ENCODE peak calls at places on chromosomes 11 and 22, in ten cellular contexts. One of them, this sample, is unnamed.

GRCh38 chr22:36411589-36412258 is 24.0 kb upstream of the MYH9 start:
- DNase-seq in activated CD8-positive, alpha-beta memory T cell treated with anti-CD3 and anti-CD28 coated beads for 48 hours: no peak
- DNase-seq in activated T-helper 9 cell treated with anti-CD3 and anti-CD28 coated beads, Interleukin-2, amount 50 U/mL, for 16 hours: peak; percentile 12
- DNase-seq in epithelial cell of proximal tubule: no peak
- DNase-seq in A549: no peak
- DNase-seq in KBM-7: no peak
- DNase-seq in immature natural killer cell: no peak
- DNase-seq in left cardiac atrium: no peak
- DNase-seq in M059J: peak; percentile 38
- DNase-seq in left ventricle myocardium superior: no peak
- DNase-seq in this sample: no peak

GRCh38 chr11:63290285-63290684 is 46.9 kb upstream of the SLC22A25 start:
- DNase-seq in A549: no peak
- DNase-seq in left cardiac atrium: no peak
- DNase-seq in epithelial cell of proximal tubule: no peak
- DNase-seq in KBM-7: no peak
- DNase-seq in M059J: no peak
- DNase-seq in activated T-helper 9 cell treated with anti-CD3 and anti-CD28 coated beads, Interleukin-2, amount 50 U/mL, for 16 hours: no peak
- DNase-seq in immature natural killer cell: no peak
- DNase-seq in activated CD8-positive, alpha-beta memory T cell treated with anti-CD3 and anti-CD28 coated beads for 48 hours: no peak
- DNase-seq in left ventricle myocardium superior: no peak
- DNase-seq in this sample: no peak

GRCh38 chr22:28297504-28297903 is 378.4 kb upstream of the PITPNB start:
- DNase-seq in activated T-helper 9 cell treated with anti-CD3 and anti-CD28 coated beads, Interleukin-2, amount 50 U/mL, for 16 hours: no peak
- DNase-seq in M059J: peak; percentile 46
- DNase-seq in epithelial cell of proximal tubule: no peak
- DNase-seq in left cardiac atrium: no peak
- DNase-seq in activated CD8-positive, alpha-beta memory T cell treated with anti-CD3 and anti-CD28 coated beads for 48 hours: no peak
- DNase-seq in left ventricle myocardium superior: no peak
- DNase-seq in KBM-7: peak; percentile 18
- DNase-seq in A549: no peak
- DNase-seq in immature natural killer cell: peak; percentile 33
- DNase-seq in this sample: no peak

GRCh38 chr22:39530136-39530535 is 2.4 kb downstream of the RPS19BP1 start:
- DNase-seq in activated T-helper 9 cell treated with anti-CD3 and anti-CD28 coated beads, Interleukin-2, amount 50 U/mL, for 16 hours: no peak
- DNase-seq in left cardiac atrium: no peak
- DNase-seq in left ventricle myocardium superior: no peak
- DNase-seq in KBM-7: no peak
- DNase-seq in activated CD8-positive, alpha-beta memory T cell treated with anti-CD3 and anti-CD28 coated beads for 48 hours: no peak
- DNase-seq in M059J: no peak
- DNase-seq in epithelial cell of proximal tubule: no peak
- DNase-seq in A549: no peak
- DNase-seq in immature natural killer cell: no peak
- DNase-seq in this sample: no peak

GRCh38 chr11:96817488-96817887 is 427.7 kb downstream of the JRKL start:
- DNase-seq in A549: no peak
- DNase-seq in activated T-helper 9 cell treated with anti-CD3 and anti-CD28 coated beads, Interleukin-2, amount 50 U/mL, for 16 hours: no peak
- DNase-seq in epithelial cell of proximal tubule: no peak
- DNase-seq in left cardiac atrium: no peak
- DNase-seq in KBM-7: no peak
- DNase-seq in M059J: peak; percentile 73
- DNase-seq in activated CD8-positive, alpha-beta memory T cell treated with anti-CD3 and anti-CD28 coated beads for 48 hours: no peak
- DNase-seq in left ventricle myocardium superior: no peak
- DNase-seq in immature natural killer cell: no peak
- DNase-seq in this sample: no peak

GRCh38 chr22:46079093-46079860 is 71.0 kb upstream of the PPARA start:
- DNase-seq in M059J: peak; percentile 64
- DNase-seq in activated T-helper 9 cell treated with anti-CD3 and anti-CD28 coated beads, Interleukin-2, amount 50 U/mL, for 16 hours: no peak
- DNase-seq in epithelial cell of proximal tubule: no peak
- DNase-seq in left ventricle myocardium superior: peak; percentile 35
- DNase-seq in left cardiac atrium: peak; percentile 37
- DNase-seq in A549: no peak
- DNase-seq in immature natural killer cell: no peak
- DNase-seq in KBM-7: no peak
- DNase-seq in activated CD8-positive, alpha-beta memory T cell treated with anti-CD3 and anti-CD28 coated beads for 48 hours: no peak
- DNase-seq in this sample: no peak

GRCh38 chr22:31897842-31898241 is 46.5 kb upstream of the YWHAH start:
- DNase-seq in A549: no peak
- DNase-seq in activated T-helper 9 cell treated with anti-CD3 and anti-CD28 coated beads, Interleukin-2, amount 50 U/mL, for 16 hours: no peak
- DNase-seq in activated CD8-positive, alpha-beta memory T cell treated with anti-CD3 and anti-CD28 coated beads for 48 hours: no peak
- DNase-seq in left cardiac atrium: no peak
- DNase-seq in epithelial cell of proximal tubule: no peak
- DNase-seq in immature natural killer cell: no peak
- DNase-seq in KBM-7: no peak
- DNase-seq in M059J: no peak
- DNase-seq in left ventricle myocardium superior: no peak
- DNase-seq in this sample: no peak

GRCh38 chr11:11569936-11570491 is 51.8 kb downstream of the GALNT18 start:
- DNase-seq in A549: no peak
- DNase-seq in epithelial cell of proximal tubule: no peak
- DNase-seq in M059J: peak; percentile 34
- DNase-seq in left ventricle myocardium superior: peak; percentile 74
- DNase-seq in immature natural killer cell: no peak
- DNase-seq in activated CD8-positive, alpha-beta memory T cell treated with anti-CD3 and anti-CD28 coated beads for 48 hours: no peak
- DNase-seq in activated T-helper 9 cell treated with anti-CD3 and anti-CD28 coated beads, Interleukin-2, amount 50 U/mL, for 16 hours: no peak
- DNase-seq in KBM-7: peak; percentile 12
- DNase-seq in left cardiac atrium: peak; percentile 82
- DNase-seq in this sample: no peak

GRCh38 chr22:48717883-48718817 is 1109.5 kb downstream of the BRD1 start:
- DNase-seq in KBM-7: no peak
- DNase-seq in left cardiac atrium: no peak
- DNase-seq in epithelial cell of proximal tubule: no peak
- DNase-seq in activated T-helper 9 cell treated with anti-CD3 and anti-CD28 coated beads, Interleukin-2, amount 50 U/mL, for 16 hours: no peak
- DNase-seq in activated CD8-positive, alpha-beta memory T cell treated with anti-CD3 and anti-CD28 coated beads for 48 hours: no peak
- DNase-seq in A549: no peak
- DNase-seq in immature natural killer cell: peak; percentile 4
- DNase-seq in left ventricle myocardium superior: no peak
- DNase-seq in M059J: no peak
- DNase-seq in this sample: no peak

GRCh38 chr11:78070606-78071005 is 6.9 kb downstream of the THRSP start:
- DNase-seq in activated T-helper 9 cell treated with anti-CD3 and anti-CD28 coated beads, Interleukin-2, amount 50 U/mL, for 16 hours: no peak
- DNase-seq in KBM-7: no peak
- DNase-seq in left cardiac atrium: no peak
- DNase-seq in A549: no peak
- DNase-seq in immature natural killer cell: no peak
- DNase-seq in M059J: peak; percentile 60
- DNase-seq in activated CD8-positive, alpha-beta memory T cell treated with anti-CD3 and anti-CD28 coated beads for 48 hours: no peak
- DNase-seq in epithelial cell of proximal tubule: no peak
- DNase-seq in left ventricle myocardium superior: no peak
- DNase-seq in this sample: no peak

GRCh38 chr11:100918551-100919500 is 210.8 kb downstream of the PGR start:
- DNase-seq in epithelial cell of proximal tubule: no peak
- DNase-seq in left cardiac atrium: no peak
- DNase-seq in A549: peak; percentile 36
- DNase-seq in activated CD8-positive, alpha-beta memory T cell treated with anti-CD3 and anti-CD28 coated beads for 48 hours: no peak
- DNase-seq in left ventricle myocardium superior: no peak
- DNase-seq in immature natural killer cell: no peak
- DNase-seq in activated T-helper 9 cell treated with anti-CD3 and anti-CD28 coated beads, Interleukin-2, amount 50 U/mL, for 16 hours: no peak
- DNase-seq in M059J: peak; percentile 83
- DNase-seq in KBM-7: no peak
- DNase-seq in this sample: no peak

GRCh38 chr11:32437406-32438345 is 2.3 kb upstream of the WT1 start:
- DNase-seq in left ventricle myocardium superior: no peak
- DNase-seq in left cardiac atrium: no peak
- DNase-seq in A549: no peak
- DNase-seq in epithelial cell of proximal tubule: no peak
- DNase-seq in immature natural killer cell: no peak
- DNase-seq in KBM-7: no peak
- DNase-seq in activated CD8-positive, alpha-beta memory T cell treated with anti-CD3 and anti-CD28 coated beads for 48 hours: no peak
- DNase-seq in activated T-helper 9 cell treated with anti-CD3 and anti-CD28 coated beads, Interleukin-2, amount 50 U/mL, for 16 hours: no peak
- DNase-seq in M059J: no peak
- DNase-seq in this sample: no peak

GRCh38 chr11:35747638-35748037 is 85.1 kb downstream of the TRIM44 start:
- DNase-seq in KBM-7: no peak
- DNase-seq in left cardiac atrium: no peak
- DNase-seq in immature natural killer cell: no peak
- DNase-seq in A549: no peak
- DNase-seq in M059J: no peak
- DNase-seq in activated CD8-positive, alpha-beta memory T cell treated with anti-CD3 and anti-CD28 coated beads for 48 hours: no peak
- DNase-seq in epithelial cell of proximal tubule: no peak
- DNase-seq in activated T-helper 9 cell treated with anti-CD3 and anti-CD28 coated beads, Interleukin-2, amount 50 U/mL, for 16 hours: no peak
- DNase-seq in left ventricle myocardium superior: no peak
- DNase-seq in this sample: no peak

GRCh38 chr11:12066799-12067508 is 43.4 kb upstream of the MICAL2 start:
- DNase-seq in epithelial cell of proximal tubule: no peak
- DNase-seq in activated CD8-positive, alpha-beta memory T cell treated with anti-CD3 and anti-CD28 coated beads for 48 hours: no peak
- DNase-seq in KBM-7: peak; percentile 80
- DNase-seq in M059J: peak; percentile 86
- DNase-seq in immature natural killer cell: no peak
- DNase-seq in A549: peak; percentile 93
- DNase-seq in activated T-helper 9 cell treated with anti-CD3 and anti-CD28 coated beads, Interleukin-2, amount 50 U/mL, for 16 hours: no peak
- DNase-seq in left cardiac atrium: no peak
- DNase-seq in left ventricle myocardium superior: no peak
- DNase-seq in this sample: no peak

GRCh38 chr11:2699185-2699530 is 636 bp downstream of the KCNQ1OT1 start:
- DNase-seq in activated CD8-positive, alpha-beta memory T cell treated with anti-CD3 and anti-CD28 coated beads for 48 hours: no peak
- DNase-seq in activated T-helper 9 cell treated with anti-CD3 and anti-CD28 coated beads, Interleukin-2, amount 50 U/mL, for 16 hours: no peak
- DNase-seq in M059J: peak; percentile 48
- DNase-seq in A549: peak; percentile 12
- DNase-seq in epithelial cell of proximal tubule: no peak
- DNase-seq in left cardiac atrium: peak; percentile 29
- DNase-seq in left ventricle myocardium superior: peak; percentile 49
- DNase-seq in KBM-7: no peak
- DNase-seq in immature natural killer cell: no peak
- DNase-seq in this sample: no peak

GRCh38 chr11:100680070-100680469 is 7.0 kb upstream of the ARHGAP42 start:
- DNase-seq in epithelial cell of proximal tubule: no peak
- DNase-seq in left cardiac atrium: no peak
- DNase-seq in left ventricle myocardium superior: no peak
- DNase-seq in activated T-helper 9 cell treated with anti-CD3 and anti-CD28 coated beads, Interleukin-2, amount 50 U/mL, for 16 hours: no peak
- DNase-seq in M059J: no peak
- DNase-seq in A549: no peak
- DNase-seq in KBM-7: no peak
- DNase-seq in immature natural killer cell: no peak
- DNase-seq in activated CD8-positive, alpha-beta memory T cell treated with anti-CD3 and anti-CD28 coated beads for 48 hours: no peak
- DNase-seq in this sample: no peak

GRCh38 chr11:90294091-90294490 is 71.2 kb upstream of the CHORDC1 start:
- DNase-seq in activated T-helper 9 cell treated with anti-CD3 and anti-CD28 coated beads, Interleukin-2, amount 50 U/mL, for 16 hours: no peak
- DNase-seq in M059J: no peak
- DNase-seq in activated CD8-positive, alpha-beta memory T cell treated with anti-CD3 and anti-CD28 coated beads for 48 hours: no peak
- DNase-seq in left cardiac atrium: no peak
- DNase-seq in KBM-7: no peak
- DNase-seq in epithelial cell of proximal tubule: no peak
- DNase-seq in left ventricle myocardium superior: no peak
- DNase-seq in immature natural killer cell: no peak
- DNase-seq in A549: no peak
- DNase-seq in this sample: no peak

GRCh38 chr22:44522526-44523170 is 24.6 kb upstream of the RTL6 start:
- DNase-seq in immature natural killer cell: no peak
- DNase-seq in epithelial cell of proximal tubule: no peak
- DNase-seq in left cardiac atrium: no peak
- DNase-seq in activated CD8-positive, alpha-beta memory T cell treated with anti-CD3 and anti-CD28 coated beads for 48 hours: no peak
- DNase-seq in M059J: no peak
- DNase-seq in activated T-helper 9 cell treated with anti-CD3 and anti-CD28 coated beads, Interleukin-2, amount 50 U/mL, for 16 hours: no peak
- DNase-seq in KBM-7: no peak
- DNase-seq in A549: no peak
- DNase-seq in left ventricle myocardium superior: no peak
- DNase-seq in this sample: no peak

GRCh38 chr11:1773711-1774550 is 10.2 kb upstream of the CTSD start:
- DNase-seq in KBM-7: no peak
- DNase-seq in left ventricle myocardium superior: no peak
- DNase-seq in epithelial cell of proximal tubule: no peak
- DNase-seq in activated CD8-positive, alpha-beta memory T cell treated with anti-CD3 and anti-CD28 coated beads for 48 hours: no peak
- DNase-seq in left cardiac atrium: no peak
- DNase-seq in immature natural killer cell: no peak
- DNase-seq in activated T-helper 9 cell treated with anti-CD3 and anti-CD28 coated beads, Interleukin-2, amount 50 U/mL, for 16 hours: no peak
- DNase-seq in A549: no peak
- DNase-seq in M059J: no peak
- DNase-seq in this sample: no peak

GRCh38 chr11:65432686-65433582 is 10.3 kb downstream of the NEAT1 start:
- DNase-seq in A549: peak; percentile 75
- DNase-seq in KBM-7: peak; percentile 66
- DNase-seq in epithelial cell of proximal tubule: no peak
- DNase-seq in immature natural killer cell: peak; percentile 56
- DNase-seq in left ventricle myocardium superior: no peak
- DNase-seq in activated CD8-positive, alpha-beta memory T cell treated with anti-CD3 and anti-CD28 coated beads for 48 hours: no peak
- DNase-seq in M059J: peak; percentile 67
- DNase-seq in left cardiac atrium: no peak
- DNase-seq in activated T-helper 9 cell treated with anti-CD3 and anti-CD28 coated beads, Interleukin-2, amount 50 U/mL, for 16 hours: no peak
- DNase-seq in this sample: no peak

GRCh38 chr11:68609761-68610160 is 74.6 kb upstream of the GAL start:
- DNase-seq in activated CD8-positive, alpha-beta memory T cell treated with anti-CD3 and anti-CD28 coated beads for 48 hours: no peak
- DNase-seq in left ventricle myocardium superior: no peak
- DNase-seq in M059J: no peak
- DNase-seq in immature natural killer cell: no peak
- DNase-seq in KBM-7: no peak
- DNase-seq in left cardiac atrium: no peak
- DNase-seq in epithelial cell of proximal tubule: no peak
- DNase-seq in A549: no peak
- DNase-seq in activated T-helper 9 cell treated with anti-CD3 and anti-CD28 coated beads, Interleukin-2, amount 50 U/mL, for 16 hours: no peak
- DNase-seq in this sample: no peak

GRCh38 chr11:72814831-72815618 is 814 bp downstream of the ATG16L2 start:
- DNase-seq in immature natural killer cell: peak; percentile 58
- DNase-seq in left cardiac atrium: no peak
- DNase-seq in A549: peak; percentile 86
- DNase-seq in activated CD8-positive, alpha-beta memory T cell treated with anti-CD3 and anti-CD28 coated beads for 48 hours: no peak
- DNase-seq in left ventricle myocardium superior: peak; percentile 59
- DNase-seq in activated T-helper 9 cell treated with anti-CD3 and anti-CD28 coated beads, Interleukin-2, amount 50 U/mL, for 16 hours: peak; percentile 29
- DNase-seq in epithelial cell of proximal tubule: no peak
- DNase-seq in KBM-7: peak; percentile 55
- DNase-seq in M059J: peak; percentile 75
- DNase-seq in this sample: no peak

GRCh38 chr11:1323779-1324178 is 14.3 kb upstream of the TOLLIP start:
- DNase-seq in left cardiac atrium: no peak
- DNase-seq in activated CD8-positive, alpha-beta memory T cell treated with anti-CD3 and anti-CD28 coated beads for 48 hours: no peak
- DNase-seq in M059J: no peak
- DNase-seq in epithelial cell of proximal tubule: no peak
- DNase-seq in immature natural killer cell: no peak
- DNase-seq in A549: no peak
- DNase-seq in activated T-helper 9 cell treated with anti-CD3 and anti-CD28 coated beads, Interleukin-2, amount 50 U/mL, for 16 hours: no peak
- DNase-seq in left ventricle myocardium superior: no peak
- DNase-seq in KBM-7: peak; percentile 69
- DNase-seq in this sample: no peak

GRCh38 chr11:94849836-94850235 is 81.7 kb downstream of the AMOTL1 start:
- DNase-seq in left ventricle myocardium superior: peak; percentile 49
- DNase-seq in left cardiac atrium: peak; percentile 40
- DNase-seq in immature natural killer cell: no peak
- DNase-seq in epithelial cell of proximal tubule: no peak
- DNase-seq in KBM-7: no peak
- DNase-seq in activated T-helper 9 cell treated with anti-CD3 and anti-CD28 coated beads, Interleukin-2, amount 50 U/mL, for 16 hours: no peak
- DNase-seq in A549: no peak
- DNase-seq in M059J: no peak
- DNase-seq in activated CD8-positive, alpha-beta memory T cell treated with anti-CD3 and anti-CD28 coated beads for 48 hours: no peak
- DNase-seq in this sample: no peak

GRCh38 chr11:9992306-9992705 is 301.7 kb downstream of the SBF2 start:
- DNase-seq in epithelial cell of proximal tubule: no peak
- DNase-seq in activated CD8-positive, alpha-beta memory T cell treated with anti-CD3 and anti-CD28 coated beads for 48 hours: no peak
- DNase-seq in immature natural killer cell: no peak
- DNase-seq in activated T-helper 9 cell treated with anti-CD3 and anti-CD28 coated beads, Interleukin-2, amount 50 U/mL, for 16 hours: no peak
- DNase-seq in left ventricle myocardium superior: no peak
- DNase-seq in A549: no peak
- DNase-seq in KBM-7: no peak
- DNase-seq in left cardiac atrium: no peak
- DNase-seq in M059J: no peak
- DNase-seq in this sample: no peak

This sample was measured in activated CD4-positive, CD25-positive, alpha-beta regulatory T cell treated with anti-CD3 and anti-CD28 coated beads, Interleukin-2, amount 50 U/mL, for 72 hours.